ENCODE peak calls at places on chromosomes 12 and 14, in four cellular contexts. M, G, A and N are unnamed samples.

GRCh38 chr12:51833446-51834227 is 14.9 kb downstream of the FIGNL2 start:
- DNase-seq in M (no peak), G (no peak), A (no peak), N (no peak)

GRCh38 chr12:102120886-102121285 is 903 bp downstream of the PARPBP start:
- DNase-seq in M (peak; percentile 3), G (peak; percentile 21), A (no peak), N (no peak)

GRCh38 chr14:106844608-106845285 is 1318.4 kb downstream of the TMEM121 start:
- DNase-seq in M (no peak), G (no peak), A (no peak), N (no peak)

GRCh38 chr12:2580821-2581220 is 213.9 kb upstream of the FKBP4 start:
- DNase-seq in M (no peak), G (no peak), A (no peak), N (no peak)

GRCh38 chr12:118060301-118061010 is 523 bp downstream of the WSB2 start:
- DNase-seq in M (no peak), G (no peak), A (no peak), N (peak; percentile 51)

GRCh38 chr12:54360717-54361456 is 3.4 kb downstream of the GPR84 start:
- DNase-seq in M (peak; percentile 77), G (peak; percentile 47), A (no peak), N (peak; percentile 66)

GRCh38 chr12:107504503-107504885 is 181.1 kb upstream of the PWP1 start:
- DNase-seq in M (no peak), G (no peak), A (no peak), N (no peak)

GRCh38 chr14:78104130-78104529 is 66.0 kb upstream of the NRXN3 start:
- DNase-seq in M (no peak), G (no peak), A (no peak), N (no peak)

GRCh38 chr14:33765251-33765650 is 185.6 kb downstream of the EGLN3 start:
- DNase-seq in M (no peak), G (no peak), A (no peak), N (no peak)

GRCh38 chr12:67792185-67792584 is 143.6 kb downstream of the DYRK2 start:
- DNase-seq in M (no peak), G (no peak), A (no peak), N (peak; percentile 45)

GRCh38 chr12:14913381-14913781 is 25.0 kb downstream of the ERP27 start:
- DNase-seq in M (peak; percentile 42), G (no peak), A (no peak), N (no peak)

GRCh38 chr12:127381043-127381668 is 885.8 kb upstream of the TMEM132C start:
- DNase-seq in M (peak; percentile 21), G (peak; percentile 83), A (no peak), N (peak; percentile 90)

GRCh38 chr14:81066672-81067071 is 111.3 kb downstream of the TSHR start:
- DNase-seq in M (no peak), G (no peak), A (no peak), N (no peak)

GRCh38 chr14:35534130-35534883 is at the start of gene INSM2:
- DNase-seq in M (no peak), G (no peak), A (no peak), N (no peak)

GRCh38 chr12:121217066-121217465 is 7.1 kb downstream of the P2RX4 start:
- DNase-seq in M (no peak), G (peak; percentile 10), A (no peak), N (no peak)

GRCh38 chr14:66104486-66104885 is 381.7 kb upstream of the CCDC196 start:
- DNase-seq in M (no peak), G (peak; percentile 28), A (no peak), N (no peak)
- TF ChIP-seq SRF in M (no peak), G (no peak), A (no peak), N (no peak)

DNA sequence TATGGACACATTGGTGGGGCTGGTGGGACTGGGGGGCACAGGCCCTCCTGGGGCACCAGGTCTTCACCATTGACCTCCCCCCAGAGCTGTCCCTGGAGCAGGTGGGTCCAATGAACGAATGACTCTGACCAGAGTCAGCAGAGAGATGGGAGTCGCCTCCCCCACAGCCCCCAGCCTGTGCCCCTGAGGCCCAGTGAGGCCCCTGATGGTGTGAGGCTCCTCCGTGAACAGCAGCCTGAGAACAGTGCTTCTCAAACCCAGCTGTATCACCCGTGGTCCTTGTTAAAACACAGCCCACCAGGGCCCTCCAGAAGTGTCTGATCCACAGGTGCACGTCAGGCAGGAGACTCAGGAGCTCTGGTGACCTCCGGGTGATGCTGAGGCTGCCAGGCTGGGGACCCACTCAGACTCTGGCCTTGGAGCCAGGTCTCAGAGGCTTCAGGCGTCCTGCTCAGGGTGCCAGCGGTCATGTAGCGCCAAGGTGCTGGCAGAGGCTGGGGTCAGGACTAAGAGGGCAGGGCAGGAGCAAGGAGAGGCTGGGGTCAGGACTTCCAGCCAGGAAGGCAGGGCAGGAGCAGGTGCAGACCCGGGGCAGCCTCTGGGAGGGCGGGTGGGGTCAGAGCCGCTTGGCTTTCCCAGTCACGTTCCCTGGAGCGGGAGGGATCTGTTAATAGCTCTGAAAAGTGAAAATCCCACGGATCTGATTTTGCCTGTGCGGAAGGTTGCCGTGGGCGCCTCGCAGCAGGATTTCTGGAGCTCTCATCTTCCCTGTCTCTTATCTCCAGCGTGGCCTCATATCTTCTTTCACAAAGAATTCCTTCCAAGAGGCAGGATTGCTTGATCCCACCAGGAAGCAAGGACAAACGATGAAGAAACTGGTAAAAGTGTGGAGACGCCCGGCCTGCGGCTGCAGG is 35.0 kb downstream of the GALNT9 start:
- DNase-seq in M (no peak), G (no peak), A (no peak), N (no peak)
- TF ChIP-seq SRF in M (no peak), G (no peak), A (no peak), N (no peak)

GRCh38 chr14:75917322-75918251 is 64.2 kb downstream of the TGFB3 start:
- DNase-seq in M (no peak), G (no peak), A (no peak), N (no peak)
- TF ChIP-seq SRF in M (no peak), G (no peak), A (no peak), N (no peak)

GRCh38 chr14:77091518-77091917 is 6.5 kb upstream of the CIPC start:
- DNase-seq in M (no peak), G (no peak), A (no peak), N (no peak)
- TF ChIP-seq SRF in M (no peak), G (no peak), A (no peak), N (no peak)

GRCh38 chr12:80598004-80598606 is 109.3 kb upstream of the MYF6 start:
- DNase-seq in M (peak; percentile 16), G (no peak), A (no peak), N (no peak)
- TF ChIP-seq SRF in M (no peak), G (no peak), A (no peak), N (no peak)

GRCh38 chr12:29072631-29073030 is 76.4 kb upstream of the FAR2 start:
- DNase-seq in M (no peak), G (no peak), A (no peak), N (no peak)

GRCh38 chr12:29070309-29070708 is 78.8 kb upstream of the FAR2 start:
- DNase-seq in M (no peak), G (no peak), A (no peak), N (no peak)

GRCh38 chr12:29073631-29074239 is 75.3 kb upstream of the FAR2 start:
- DNase-seq in M (peak; percentile 35), G (peak; percentile 27), A (no peak), N (no peak)
- TF ChIP-seq SRF in M (no peak), G (no peak), A (no peak), N (no peak)

GRCh38 chr14:24277606-24278321 is 6.4 kb upstream of the RABGGTA start:
- DNase-seq in M (no peak), G (no peak), A (no peak), N (no peak)
- TF ChIP-seq SRF in M (no peak), G (no peak), A (no peak), N (no peak)